ENCODE peak calls at places on chromosome 22, in seven cellular contexts. M is tibial artery, S is astrocyte of the spinal cord, A is left cardiac atrium, R is EH, W is Right ventricle myocardium superior, X is AG09319. H is an unnamed sample.

GRCh38 chr22:39522567-39523300 is 2.4 kb downstream of the ATF4 start:
- DNase-seq in M (peak; percentile 81), S (peak; percentile 57), A (no peak), R (peak; percentile 78), W (peak; percentile 44), X (no peak), H (peak; percentile 71)

GRCh38 chr22:25141994-25142620 is 57.6 kb upstream of the CRYBB3 start:
- DNase-seq in M (no peak), S (no peak), A (no peak), R (no peak), W (no peak), X (no peak), H (no peak)

GRCh38 chr22:22941831-22942510 is 54.4 kb downstream of the IGLL5 start:
- DNase-seq in M (peak; percentile 35), S (no peak), A (no peak), R (no peak), W (no peak), X (no peak), H (no peak)

GRCh38 chr22:23305922-23306374 is 125.6 kb downstream of the BCR start:
- DNase-seq in M (peak; percentile 95), S (peak; percentile 75), A (peak; percentile 91), R (peak; percentile 88), W (peak; percentile 86), X (no peak), H (peak; percentile 97)

GRCh38 chr22:28544431-28544868 is 135.2 kb downstream of the TTC28 start:
- DNase-seq in M (no peak), S (no peak), A (no peak), R (peak; percentile 35), W (no peak), X (no peak), H (no peak)

GRCh38 chr22:23098718-23099524 is 28.6 kb downstream of the GNAZ start:
- DNase-seq in M (peak; percentile 80), S (peak; percentile 31), A (peak; percentile 37), R (no peak), W (peak; percentile 73), X (no peak), H (no peak)

GRCh38 chr22:23856721-23857605 is 712 bp upstream of the SLC2A11 start:
- DNase-seq in M (no peak), S (peak; percentile 24), A (peak; percentile 52), R (peak; percentile 76), W (peak; percentile 61), X (peak; percentile 44), H (peak; percentile 41)

GRCh38 chr22:22397292-22397870 is 111.2 kb downstream of the ZNF280B start:
- DNase-seq in M (no peak), S (peak; percentile 17), A (peak; percentile 41), R (peak; percentile 59), W (peak; percentile 65), X (no peak), H (peak; percentile 35)

GRCh38 chr22:32324505-32325415 is 32.9 kb upstream of the RFPL3 start:
- DNase-seq in M (peak; percentile 44), S (no peak), A (no peak), R (no peak), W (no peak), X (no peak), H (no peak)

GRCh38 chr22:19765477-19766234 is 5.1 kb downstream of the TBX1 start:
- DNase-seq in M (no peak), S (no peak), A (peak; percentile 53), R (no peak), W (peak; percentile 53), X (no peak), H (no peak)

GRCh38 chr22:25563757-25564319 is 637 bp upstream of the GRK3 start:
- DNase-seq in M (no peak), S (no peak), A (no peak), R (no peak), W (peak; percentile 43), X (no peak), H (no peak)

GRCh38 chr22:48204296-48204695 is 1441.8 kb downstream of the TBC1D22A start:
- DNase-seq in M (no peak), S (no peak), A (no peak), R (no peak), W (no peak), X (no peak), H (no peak)

GRCh38 chr22:45308624-45309421 is 911 bp upstream of the FAM118A start:
- DNase-seq in M (no peak), S (no peak), A (no peak), R (no peak), W (peak; percentile 54), X (no peak), H (no peak)

GRCh38 chr22:42788021-42788420 is 67.4 kb upstream of the A4GALT start:
- DNase-seq in M (no peak), S (no peak), A (no peak), R (no peak), W (no peak), X (no peak), H (no peak)

GRCh38 chr22:41446639-41447434 is at the start of gene TOB2:
- DNase-seq in M (peak; percentile 97), S (peak; percentile 96), A (peak; percentile 94), R (peak; percentile 92), W (peak; percentile 96), X (peak; percentile 96), H (peak; percentile 96)

GRCh38 chr22:47291565-47292495 is 529.4 kb downstream of the TBC1D22A start:
- DNase-seq in M (peak; percentile 52), S (no peak), A (no peak), R (no peak), W (peak; percentile 11), X (no peak), H (no peak)

GRCh38 chr22:23242473-23243001 is 62.2 kb downstream of the BCR start:
- DNase-seq in M (no peak), S (peak; percentile 71), A (no peak), R (no peak), W (no peak), X (no peak), H (no peak)

GRCh38 chr22:42069801-42070516 is 653 bp downstream of the NAGA start:
- DNase-seq in M (no peak), S (peak; percentile 7), A (no peak), R (no peak), W (peak; percentile 17), X (no peak), H (no peak)

GRCh38 chr22:43273902-43274484 is 69.2 kb downstream of the SCUBE1 start:
- DNase-seq in M (no peak), S (peak; percentile 32), A (no peak), R (peak; percentile 63), W (no peak), X (no peak), H (peak; percentile 71)

GRCh38 chr22:31278643-31279326 is 13.5 kb downstream of the PIK3IP1 start:
- DNase-seq in M (no peak), S (no peak), A (no peak), R (no peak), W (no peak), X (no peak), H (no peak)

GRCh38 chr22:42945736-42946135 is 69.2 kb downstream of the PACSIN2 start:
- DNase-seq in M (no peak), S (no peak), A (no peak), R (no peak), W (no peak), X (no peak), H (no peak)